ENCODE peak calls at places on chromosomes 16 and 17, in five cellular contexts. N, C, X, H and M are unnamed samples.
A peak's percentile ranks its signal among the peaks of the same experiment; 100 is the strongest.

GRCh38 chr17:83202002-83203000 is 122.9 kb downstream of the METRNL start:
- DNase-seq in X (no peak), H (peak; percentile 12), N (no peak), C (no peak), M (no peak)

GRCh38 chr17:43171761-43172487 is 910 bp downstream of the NBR1 start:
- DNase-seq in H (peak; percentile 62), N (no peak), X (peak; percentile 71), C (peak; percentile 66), M (peak; percentile 59)

GRCh38 chr17:31739300-31739699 is 119.7 kb downstream of the COPRS start:
- DNase-seq in H (no peak), N (no peak), C (no peak), X (no peak), M (no peak)

GRCh38 chr16:84599528-84600202 is 18.2 kb downstream of the COTL1 start:
- DNase-seq in H (peak; percentile 71), C (peak; percentile 60), N (peak; percentile 58), X (no peak), M (peak; percentile 74)

GRCh38 chr17:20307325-20307910 is 159.9 kb downstream of the LGALS9B start:
- DNase-seq in C (no peak), X (no peak), H (no peak), N (no peak), M (no peak)

GRCh38 chr17:37327341-37328090 is 48.3 kb upstream of the C17orf78 start:
- DNase-seq in N (no peak), H (no peak), X (no peak), C (peak; percentile 66), M (no peak)

GRCh38 chr16:3149630-3150345 is 15.0 kb downstream of the ZNF213 start:
- DNase-seq in N (peak; percentile 83), X (peak; percentile 54), C (peak; percentile 75), H (peak; percentile 49), M (peak; percentile 58)

GRCh38 chr16:1338119-1338730 is 4.8 kb downstream of the BAIAP3 start:
- DNase-seq in X (no peak), H (no peak), C (no peak), N (peak; percentile 68), M (no peak)

GRCh38 chr17:14739656-14740431 is 439.0 kb downstream of the HS3ST3B1 start:
- DNase-seq in H (no peak), C (no peak), N (no peak), X (no peak), M (no peak)

GRCh38 chr16:74485916-74486315 is 64.6 kb upstream of the CLEC18B start:
- DNase-seq in N (no peak), X (no peak), H (no peak), C (no peak), M (no peak)

GRCh38 chr16:87806246-87806607 is 40.4 kb upstream of the KLHDC4 start:
- DNase-seq in H (no peak), C (no peak), N (no peak), X (no peak), M (no peak)